ENCODE peak calls at places on chromosomes 2 and 18, in nine cellular contexts. One of them, this sample, is unnamed.
A peak's percentile ranks its signal among the peaks of the same experiment; 100 is the strongest.

GRCh38 chr2:172339431-172340010 is 87.9 kb upstream of the ITGA6 start:
- DNase-seq in amniotic stem cell: no peak
- DNase-seq in heart left ventricle: no peak
- DNase-seq in NCI-H1694 treated with DMSO at 0.1 percent for 48 hours: no peak
- DNase-seq in RKO: no peak
- DNase-seq in CD8-positive, alpha-beta T cell: no peak
- DNase-seq in GM12878: no peak
- DNase-seq in testis: no peak
- DNase-seq in T-helper 9 cell: no peak
- DNase-seq in this sample: no peak

GRCh38 chr2:28956415-28956826 is 24.7 kb upstream of the TOGARAM2 start:
- DNase-seq in GM12878: no peak
- DNase-seq in T-helper 9 cell: peak; percentile 39
- DNase-seq in NCI-H1694 treated with DMSO at 0.1 percent for 48 hours: no peak
- DNase-seq in testis: no peak
- DNase-seq in amniotic stem cell: no peak
- DNase-seq in CD8-positive, alpha-beta T cell: peak; percentile 62
- DNase-seq in RKO: peak; percentile 20
- DNase-seq in heart left ventricle: no peak
- DNase-seq in this sample: no peak

GRCh38 chr2:47512581-47513083 is 109.7 kb downstream of the MSH2 start:
- DNase-seq in CD8-positive, alpha-beta T cell: no peak
- DNase-seq in RKO: peak; percentile 25
- DNase-seq in heart left ventricle: no peak
- DNase-seq in testis: peak; percentile 16
- DNase-seq in NCI-H1694 treated with DMSO at 0.1 percent for 48 hours: no peak
- DNase-seq in T-helper 9 cell: no peak
- DNase-seq in amniotic stem cell: no peak
- DNase-seq in GM12878: no peak
- DNase-seq in this sample: no peak

GRCh38 chr2:216829533-216829932 is 30.3 kb downstream of the TNP1 start:
- DNase-seq in T-helper 9 cell: no peak
- DNase-seq in amniotic stem cell: no peak
- DNase-seq in NCI-H1694 treated with DMSO at 0.1 percent for 48 hours: peak; percentile 34
- DNase-seq in CD8-positive, alpha-beta T cell: no peak
- DNase-seq in GM12878: no peak
- DNase-seq in testis: peak; percentile 67
- DNase-seq in heart left ventricle: peak; percentile 93
- DNase-seq in RKO: no peak
- DNase-seq in this sample: peak; percentile 87

GRCh38 chr2:108906403-108907077 is 82.5 kb downstream of the EDAR start:
- DNase-seq in NCI-H1694 treated with DMSO at 0.1 percent for 48 hours: no peak
- DNase-seq in GM12878: no peak
- DNase-seq in heart left ventricle: peak; percentile 64
- DNase-seq in CD8-positive, alpha-beta T cell: no peak
- DNase-seq in testis: peak; percentile 5
- DNase-seq in T-helper 9 cell: no peak
- DNase-seq in amniotic stem cell: no peak
- DNase-seq in RKO: no peak
- DNase-seq in this sample: no peak

GRCh38 chr2:26400723-26401122 is 997 bp upstream of the DRC1 start:
- DNase-seq in RKO: no peak
- DNase-seq in testis: no peak
- DNase-seq in GM12878: no peak
- DNase-seq in amniotic stem cell: no peak
- DNase-seq in CD8-positive, alpha-beta T cell: no peak
- DNase-seq in heart left ventricle: no peak
- DNase-seq in NCI-H1694 treated with DMSO at 0.1 percent for 48 hours: no peak
- DNase-seq in T-helper 9 cell: no peak
- DNase-seq in this sample: no peak

GRCh38 chr18:77822552-77823138 is 573.0 kb downstream of the GALR1 start:
- DNase-seq in GM12878: no peak
- DNase-seq in NCI-H1694 treated with DMSO at 0.1 percent for 48 hours: no peak
- DNase-seq in amniotic stem cell: no peak
- DNase-seq in RKO: no peak
- DNase-seq in testis: no peak
- DNase-seq in CD8-positive, alpha-beta T cell: no peak
- DNase-seq in T-helper 9 cell: no peak
- DNase-seq in heart left ventricle: no peak
- DNase-seq in this sample: no peak

GRCh38 chr2:170973492-170974303 is 44.6 kb downstream of the GORASP2 start:
- DNase-seq in CD8-positive, alpha-beta T cell: peak; percentile 90
- DNase-seq in T-helper 9 cell: peak; percentile 82
- DNase-seq in amniotic stem cell: peak; percentile 68
- DNase-seq in RKO: peak; percentile 90
- DNase-seq in GM12878: peak; percentile 64
- DNase-seq in NCI-H1694 treated with DMSO at 0.1 percent for 48 hours: peak; percentile 78
- DNase-seq in heart left ventricle: peak; percentile 86
- DNase-seq in testis: peak; percentile 90
- DNase-seq in this sample: peak; percentile 93

GRCh38 chr2:43133708-43134570 is 92.5 kb downstream of the ZFP36L2 start:
- DNase-seq in GM12878: no peak
- DNase-seq in T-helper 9 cell: peak; percentile 69
- DNase-seq in heart left ventricle: peak; percentile 42
- DNase-seq in CD8-positive, alpha-beta T cell: peak; percentile 87
- DNase-seq in NCI-H1694 treated with DMSO at 0.1 percent for 48 hours: no peak
- DNase-seq in testis: no peak
- DNase-seq in RKO: no peak
- DNase-seq in amniotic stem cell: no peak
- DNase-seq in this sample: peak; percentile 27

GRCh38 chr2:27304488-27305240 is 3.6 kb downstream of the UCN start:
- DNase-seq in amniotic stem cell: no peak
- DNase-seq in NCI-H1694 treated with DMSO at 0.1 percent for 48 hours: no peak
- DNase-seq in RKO: no peak
- DNase-seq in heart left ventricle: no peak
- DNase-seq in GM12878: no peak
- DNase-seq in testis: no peak
- DNase-seq in CD8-positive, alpha-beta T cell: no peak
- DNase-seq in T-helper 9 cell: no peak
- DNase-seq in this sample: no peak

GRCh38 chr2:186946896-186947467 is 98.0 kb upstream of the ZSWIM2 start:
- DNase-seq in NCI-H1694 treated with DMSO at 0.1 percent for 48 hours: no peak
- DNase-seq in T-helper 9 cell: no peak
- DNase-seq in CD8-positive, alpha-beta T cell: no peak
- DNase-seq in heart left ventricle: no peak
- DNase-seq in testis: no peak
- DNase-seq in RKO: no peak
- DNase-seq in GM12878: no peak
- DNase-seq in amniotic stem cell: no peak
- DNase-seq in this sample: no peak

GRCh38 chr2:108619916-108620620 is 85.8 kb downstream of the LIMS1 start:
- DNase-seq in amniotic stem cell: no peak
- DNase-seq in testis: no peak
- DNase-seq in CD8-positive, alpha-beta T cell: no peak
- DNase-seq in NCI-H1694 treated with DMSO at 0.1 percent for 48 hours: peak; percentile 91
- DNase-seq in heart left ventricle: no peak
- DNase-seq in GM12878: no peak
- DNase-seq in T-helper 9 cell: no peak
- DNase-seq in RKO: no peak
- DNase-seq in this sample: no peak

GRCh38 chr2:60540054-60540453 is 13.4 kb downstream of the BCL11A start:
- DNase-seq in T-helper 9 cell: no peak
- DNase-seq in GM12878: no peak
- DNase-seq in amniotic stem cell: no peak
- DNase-seq in NCI-H1694 treated with DMSO at 0.1 percent for 48 hours: peak; percentile 45
- DNase-seq in testis: no peak
- DNase-seq in RKO: no peak
- DNase-seq in CD8-positive, alpha-beta T cell: no peak
- DNase-seq in heart left ventricle: no peak
- DNase-seq in this sample: no peak

GRCh38 chr2:58638256-58638795 is 397.2 kb upstream of the FANCL start:
- DNase-seq in RKO: no peak
- DNase-seq in heart left ventricle: no peak
- DNase-seq in CD8-positive, alpha-beta T cell: no peak
- DNase-seq in amniotic stem cell: no peak
- DNase-seq in testis: no peak
- DNase-seq in GM12878: no peak
- DNase-seq in T-helper 9 cell: no peak
- DNase-seq in NCI-H1694 treated with DMSO at 0.1 percent for 48 hours: no peak
- DNase-seq in this sample: no peak

GRCh38 chr2:124264496-124265160 is 239.5 kb downstream of the CNTNAP5 start:
- DNase-seq in CD8-positive, alpha-beta T cell: no peak
- DNase-seq in NCI-H1694 treated with DMSO at 0.1 percent for 48 hours: no peak
- DNase-seq in RKO: no peak
- DNase-seq in testis: no peak
- DNase-seq in T-helper 9 cell: no peak
- DNase-seq in heart left ventricle: no peak
- DNase-seq in GM12878: no peak
- DNase-seq in amniotic stem cell: no peak
- DNase-seq in this sample: no peak

GRCh38 chr2:71923887-71924533 is 223.7 kb downstream of the CYP26B1 start:
- DNase-seq in RKO: peak; percentile 70
- DNase-seq in testis: peak; percentile 80
- DNase-seq in heart left ventricle: no peak
- DNase-seq in NCI-H1694 treated with DMSO at 0.1 percent for 48 hours: peak; percentile 42
- DNase-seq in T-helper 9 cell: peak; percentile 25
- DNase-seq in GM12878: peak; percentile 2
- DNase-seq in CD8-positive, alpha-beta T cell: peak; percentile 44
- DNase-seq in amniotic stem cell: no peak
- DNase-seq in this sample: peak; percentile 60

GRCh38 chr2:95018861-95019550 is 6.5 kb upstream of the MAL start:
- DNase-seq in GM12878: no peak
- DNase-seq in amniotic stem cell: no peak
- DNase-seq in RKO: no peak
- DNase-seq in NCI-H1694 treated with DMSO at 0.1 percent for 48 hours: no peak
- DNase-seq in CD8-positive, alpha-beta T cell: no peak
- DNase-seq in heart left ventricle: no peak
- DNase-seq in T-helper 9 cell: no peak
- DNase-seq in testis: no peak
- DNase-seq in this sample: no peak

GRCh38 chr2:206996556-206997065 is 57.3 kb downstream of the CPO start:
- DNase-seq in NCI-H1694 treated with DMSO at 0.1 percent for 48 hours: no peak
- DNase-seq in T-helper 9 cell: no peak
- DNase-seq in RKO: no peak
- DNase-seq in testis: no peak
- DNase-seq in GM12878: no peak
- DNase-seq in amniotic stem cell: no peak
- DNase-seq in CD8-positive, alpha-beta T cell: no peak
- DNase-seq in heart left ventricle: no peak
- DNase-seq in this sample: no peak

GRCh38 chr2:49241991-49242390 is 87.7 kb upstream of the FSHR start:
- DNase-seq in GM12878: no peak
- DNase-seq in T-helper 9 cell: no peak
- DNase-seq in heart left ventricle: no peak
- DNase-seq in amniotic stem cell: no peak
- DNase-seq in RKO: no peak
- DNase-seq in testis: no peak
- DNase-seq in NCI-H1694 treated with DMSO at 0.1 percent for 48 hours: no peak
- DNase-seq in CD8-positive, alpha-beta T cell: no peak
- DNase-seq in this sample: no peak

GRCh38 chr2:1091895-1092585 is 141.4 kb downstream of the SNTG2 start:
- DNase-seq in RKO: no peak
- DNase-seq in heart left ventricle: no peak
- DNase-seq in amniotic stem cell: peak; percentile 38
- DNase-seq in NCI-H1694 treated with DMSO at 0.1 percent for 48 hours: no peak
- DNase-seq in GM12878: no peak
- DNase-seq in testis: no peak
- DNase-seq in T-helper 9 cell: no peak
- DNase-seq in CD8-positive, alpha-beta T cell: no peak
- DNase-seq in this sample: no peak

GRCh38 chr18:11051462-11051861 is 97.9 kb downstream of the PIEZO2 start:
- DNase-seq in RKO: no peak
- DNase-seq in GM12878: no peak
- DNase-seq in amniotic stem cell: no peak
- DNase-seq in heart left ventricle: no peak
- DNase-seq in testis: no peak
- DNase-seq in T-helper 9 cell: no peak
- DNase-seq in NCI-H1694 treated with DMSO at 0.1 percent for 48 hours: no peak
- DNase-seq in CD8-positive, alpha-beta T cell: no peak
- DNase-seq in this sample: no peak

GRCh38 chr2:134549104-134549503 is 169.7 kb downstream of the TMEM163 start:
- DNase-seq in GM12878: no peak
- DNase-seq in CD8-positive, alpha-beta T cell: no peak
- DNase-seq in T-helper 9 cell: no peak
- DNase-seq in RKO: no peak
- DNase-seq in amniotic stem cell: no peak
- DNase-seq in testis: no peak
- DNase-seq in NCI-H1694 treated with DMSO at 0.1 percent for 48 hours: no peak
- DNase-seq in heart left ventricle: no peak
- DNase-seq in this sample: no peak

GRCh38 chr2:38277245-38278119 is 99.6 kb downstream of the ATL2 start:
- DNase-seq in GM12878: no peak
- DNase-seq in heart left ventricle: no peak
- DNase-seq in RKO: no peak
- DNase-seq in T-helper 9 cell: no peak
- DNase-seq in testis: no peak
- DNase-seq in NCI-H1694 treated with DMSO at 0.1 percent for 48 hours: no peak
- DNase-seq in CD8-positive, alpha-beta T cell: no peak
- DNase-seq in amniotic stem cell: no peak
- DNase-seq in this sample: no peak

GRCh38 chr2:144082777-144083176 is 437.1 kb downstream of the ZEB2 start:
- DNase-seq in CD8-positive, alpha-beta T cell: no peak
- DNase-seq in NCI-H1694 treated with DMSO at 0.1 percent for 48 hours: no peak
- DNase-seq in amniotic stem cell: no peak
- DNase-seq in RKO: no peak
- DNase-seq in GM12878: no peak
- DNase-seq in heart left ventricle: no peak
- DNase-seq in testis: no peak
- DNase-seq in T-helper 9 cell: no peak
- DNase-seq in this sample: no peak

GRCh38 chr2:224401641-224402342 is at the start of gene FAM124B:
- DNase-seq in GM12878: no peak
- DNase-seq in heart left ventricle: peak; percentile 80
- DNase-seq in T-helper 9 cell: peak; percentile 8
- DNase-seq in RKO: no peak
- DNase-seq in amniotic stem cell: no peak
- DNase-seq in NCI-H1694 treated with DMSO at 0.1 percent for 48 hours: no peak
- DNase-seq in testis: peak; percentile 73
- DNase-seq in CD8-positive, alpha-beta T cell: peak; percentile 11
- DNase-seq in this sample: no peak

GRCh38 chr2:29615841-29616240 is 305.5 kb downstream of the ALK start:
- DNase-seq in T-helper 9 cell: no peak
- DNase-seq in amniotic stem cell: no peak
- DNase-seq in GM12878: no peak
- DNase-seq in testis: no peak
- DNase-seq in RKO: no peak
- DNase-seq in heart left ventricle: no peak
- DNase-seq in NCI-H1694 treated with DMSO at 0.1 percent for 48 hours: no peak
- DNase-seq in CD8-positive, alpha-beta T cell: no peak
- DNase-seq in this sample: no peak

GRCh38 chr2:10006248-10007147 is 36.9 kb upstream of the KLF11 start:
- DNase-seq in RKO: no peak
- DNase-seq in NCI-H1694 treated with DMSO at 0.1 percent for 48 hours: no peak
- DNase-seq in amniotic stem cell: no peak
- DNase-seq in testis: peak; percentile 58
- DNase-seq in heart left ventricle: peak; percentile 81
- DNase-seq in T-helper 9 cell: no peak
- DNase-seq in CD8-positive, alpha-beta T cell: no peak
- DNase-seq in GM12878: no peak
- DNase-seq in this sample: no peak

GRCh38 chr18:49832221-49832647 is 18.9 kb upstream of the ACAA2 start:
- DNase-seq in CD8-positive, alpha-beta T cell: no peak
- DNase-seq in amniotic stem cell: no peak
- DNase-seq in T-helper 9 cell: no peak
- DNase-seq in NCI-H1694 treated with DMSO at 0.1 percent for 48 hours: no peak
- DNase-seq in GM12878: no peak
- DNase-seq in heart left ventricle: no peak
- DNase-seq in RKO: no peak
- DNase-seq in testis: no peak
- DNase-seq in this sample: no peak

GRCh38 chr2:66872926-66873714 is 438.2 kb downstream of the MEIS1 start:
- DNase-seq in GM12878: no peak
- DNase-seq in RKO: no peak
- DNase-seq in heart left ventricle: no peak
- DNase-seq in CD8-positive, alpha-beta T cell: no peak
- DNase-seq in NCI-H1694 treated with DMSO at 0.1 percent for 48 hours: no peak
- DNase-seq in amniotic stem cell: no peak
- DNase-seq in testis: no peak
- DNase-seq in T-helper 9 cell: no peak
- DNase-seq in this sample: no peak

GRCh38 chr2:227201806-227202205 is 37.4 kb downstream of the COL4A3 start:
- DNase-seq in amniotic stem cell: no peak
- DNase-seq in NCI-H1694 treated with DMSO at 0.1 percent for 48 hours: no peak
- DNase-seq in RKO: no peak
- DNase-seq in heart left ventricle: no peak
- DNase-seq in CD8-positive, alpha-beta T cell: no peak
- DNase-seq in testis: no peak
- DNase-seq in GM12878: no peak
- DNase-seq in T-helper 9 cell: no peak
- DNase-seq in this sample: no peak

GRCh38 chr2:200869014-200869413 is 4.6 kb upstream of the CLK1 start:
- DNase-seq in NCI-H1694 treated with DMSO at 0.1 percent for 48 hours: no peak
- DNase-seq in CD8-positive, alpha-beta T cell: no peak
- DNase-seq in RKO: no peak
- DNase-seq in GM12878: no peak
- DNase-seq in heart left ventricle: no peak
- DNase-seq in amniotic stem cell: no peak
- DNase-seq in T-helper 9 cell: no peak
- DNase-seq in testis: no peak
- DNase-seq in this sample: no peak

This sample was measured in ovary.